ENCODE peak calls at places on chromosomes 2 and 18, in eight cellular contexts. One of them, this sample, is unnamed.

GRCh38 chr2:202043473-202043872 is 9.8 kb downstream of the FZD7 start:
- DNase-seq in T-cell: no peak
- DNase-seq in esophagus squamous epithelium: no peak
- DNase-seq in heart right ventricle: no peak
- DNase-seq in neural progenitor cell: no peak
- DNase-seq in Daoy: peak
- DNase-seq in HuH-7.5: no peak
- DNase-seq in astrocyte of the spinal cord: no peak
- DNase-seq in this sample: no peak

GRCh38 chr2:23588788-23589187 is 203.8 kb downstream of the KLHL29 start:
- DNase-seq in T-cell: no peak
- DNase-seq in esophagus squamous epithelium: no peak
- DNase-seq in heart right ventricle: no peak
- DNase-seq in neural progenitor cell: no peak
- DNase-seq in Daoy: peak
- DNase-seq in HuH-7.5: no peak
- DNase-seq in astrocyte of the spinal cord: peak
- DNase-seq in this sample: no peak

GRCh38 chr18:13562494-13563029 is 163.8 kb downstream of the FAM210A start:
- DNase-seq in T-cell: peak
- DNase-seq in esophagus squamous epithelium: no peak
- DNase-seq in heart right ventricle: peak
- DNase-seq in neural progenitor cell: no peak
- DNase-seq in Daoy: no peak
- DNase-seq in HuH-7.5: no peak
- DNase-seq in astrocyte of the spinal cord: no peak
- DNase-seq in this sample: no peak

GRCh38 chr2:102848366-102848839 is 86.6 kb downstream of the TMEM182 start:
- DNase-seq in T-cell: no peak
- DNase-seq in esophagus squamous epithelium: no peak
- DNase-seq in heart right ventricle: peak
- DNase-seq in neural progenitor cell: peak
- DNase-seq in Daoy: peak
- DNase-seq in HuH-7.5: no peak
- DNase-seq in astrocyte of the spinal cord: peak
- DNase-seq in this sample: peak

GRCh38 chr2:145812163-145812554 is 1292.2 kb upstream of the ZEB2 start:
- DNase-seq in T-cell: no peak
- DNase-seq in esophagus squamous epithelium: no peak
- DNase-seq in heart right ventricle: no peak
- DNase-seq in neural progenitor cell: no peak
- DNase-seq in Daoy: no peak
- DNase-seq in HuH-7.5: no peak
- DNase-seq in astrocyte of the spinal cord: no peak
- DNase-seq in this sample: no peak

GRCh38 chr2:166413255-166413654 is 37.5 kb upstream of the SCN9A start:
- DNase-seq in T-cell: no peak
- DNase-seq in esophagus squamous epithelium: no peak
- DNase-seq in heart right ventricle: no peak
- DNase-seq in neural progenitor cell: no peak
- DNase-seq in Daoy: no peak
- DNase-seq in HuH-7.5: no peak
- DNase-seq in astrocyte of the spinal cord: no peak
- DNase-seq in this sample: no peak

GRCh38 chr2:25559148-25559547 is 114.2 kb downstream of the DTNB start:
- DNase-seq in T-cell: no peak
- DNase-seq in esophagus squamous epithelium: no peak
- DNase-seq in heart right ventricle: no peak
- DNase-seq in neural progenitor cell: no peak
- DNase-seq in Daoy: no peak
- DNase-seq in HuH-7.5: no peak
- DNase-seq in astrocyte of the spinal cord: no peak
- DNase-seq in this sample: no peak

GRCh38 chr18:1092228-1092627 is 187.6 kb downstream of the ADCYAP1 start:
- DNase-seq in T-cell: no peak
- DNase-seq in esophagus squamous epithelium: no peak
- DNase-seq in heart right ventricle: no peak
- DNase-seq in neural progenitor cell: peak
- DNase-seq in Daoy: no peak
- DNase-seq in HuH-7.5: peak
- DNase-seq in astrocyte of the spinal cord: no peak
- DNase-seq in this sample: no peak

GRCh38 chr2:54176577-54176976 is 61.2 kb downstream of the ACYP2 start:
- DNase-seq in T-cell: no peak
- DNase-seq in esophagus squamous epithelium: no peak
- DNase-seq in heart right ventricle: peak
- DNase-seq in neural progenitor cell: no peak
- DNase-seq in Daoy: peak
- DNase-seq in HuH-7.5: peak
- DNase-seq in astrocyte of the spinal cord: peak
- DNase-seq in this sample: peak

GRCh38 chr2:66271777-66272176 is 163.1 kb upstream of the MEIS1 start:
- DNase-seq in T-cell: no peak
- DNase-seq in esophagus squamous epithelium: no peak
- DNase-seq in heart right ventricle: no peak
- DNase-seq in neural progenitor cell: no peak
- DNase-seq in Daoy: no peak
- DNase-seq in HuH-7.5: no peak
- DNase-seq in astrocyte of the spinal cord: no peak
- DNase-seq in this sample: no peak

GRCh38 chr2:149819356-149819957 is 231.9 kb upstream of the MMADHC start:
- DNase-seq in T-cell: no peak
- DNase-seq in esophagus squamous epithelium: no peak
- DNase-seq in heart right ventricle: no peak
- DNase-seq in neural progenitor cell: no peak
- DNase-seq in Daoy: no peak
- DNase-seq in HuH-7.5: no peak
- DNase-seq in astrocyte of the spinal cord: no peak
- DNase-seq in this sample: no peak

GRCh38 chr2:221999702-222000101 is 299.1 kb downstream of the PAX3 start:
- DNase-seq in T-cell: no peak
- DNase-seq in esophagus squamous epithelium: no peak
- DNase-seq in heart right ventricle: no peak
- DNase-seq in neural progenitor cell: no peak
- DNase-seq in Daoy: peak
- DNase-seq in HuH-7.5: no peak
- DNase-seq in astrocyte of the spinal cord: peak
- DNase-seq in this sample: peak

GRCh38 chr2:131543385-131543891 is 15.8 kb downstream of the CCDC74A start:
- DNase-seq in T-cell: no peak
- DNase-seq in esophagus squamous epithelium: no peak
- DNase-seq in heart right ventricle: no peak
- DNase-seq in neural progenitor cell: no peak
- DNase-seq in Daoy: no peak
- DNase-seq in HuH-7.5: no peak
- DNase-seq in astrocyte of the spinal cord: no peak
- DNase-seq in this sample: no peak

GRCh38 chr18:79944126-79944731 is 7.2 kb downstream of the SLC66A2 start:
- DNase-seq in T-cell: no peak
- DNase-seq in esophagus squamous epithelium: no peak
- DNase-seq in heart right ventricle: no peak
- DNase-seq in neural progenitor cell: no peak
- DNase-seq in Daoy: no peak
- DNase-seq in HuH-7.5: no peak
- DNase-seq in astrocyte of the spinal cord: peak
- DNase-seq in this sample: peak

GRCh38 chr18:45275367-45276113 is 339.7 kb upstream of the SLC14A2 start:
- DNase-seq in T-cell: no peak
- DNase-seq in esophagus squamous epithelium: no peak
- DNase-seq in heart right ventricle: no peak
- DNase-seq in neural progenitor cell: peak
- DNase-seq in Daoy: no peak
- DNase-seq in HuH-7.5: no peak
- DNase-seq in astrocyte of the spinal cord: peak
- DNase-seq in this sample: no peak

GRCh38 chr2:238322001-238322411 is 1.7 kb downstream of the TRAF3IP1 start:
- DNase-seq in T-cell: no peak
- DNase-seq in esophagus squamous epithelium: no peak
- DNase-seq in heart right ventricle: no peak
- DNase-seq in neural progenitor cell: no peak
- DNase-seq in Daoy: no peak
- DNase-seq in HuH-7.5: no peak
- DNase-seq in astrocyte of the spinal cord: no peak
- DNase-seq in this sample: no peak

GRCh38 chr2:65300772-65301711 is 73.4 kb downstream of the ACTR2 start:
- DNase-seq in T-cell: peak
- DNase-seq in esophagus squamous epithelium: no peak
- DNase-seq in heart right ventricle: no peak
- DNase-seq in neural progenitor cell: peak
- DNase-seq in Daoy: peak
- DNase-seq in HuH-7.5: peak
- DNase-seq in astrocyte of the spinal cord: peak
- DNase-seq in this sample: peak

GRCh38 chr2:106107509-106108131 is 86.5 kb downstream of the UXS1 start:
- DNase-seq in T-cell: no peak
- DNase-seq in esophagus squamous epithelium: no peak
- DNase-seq in heart right ventricle: no peak
- DNase-seq in neural progenitor cell: no peak
- DNase-seq in Daoy: peak
- DNase-seq in HuH-7.5: no peak
- DNase-seq in astrocyte of the spinal cord: peak
- DNase-seq in this sample: peak

GRCh38 chr18:33616556-33616955 is 38.5 kb downstream of the ASXL3 start:
- DNase-seq in T-cell: no peak
- DNase-seq in esophagus squamous epithelium: no peak
- DNase-seq in heart right ventricle: no peak
- DNase-seq in neural progenitor cell: no peak
- DNase-seq in Daoy: no peak
- DNase-seq in HuH-7.5: no peak
- DNase-seq in astrocyte of the spinal cord: no peak
- DNase-seq in this sample: no peak

GRCh38 chr2:133107436-133107835 is 437.4 kb upstream of the LYPD1 start:
- DNase-seq in T-cell: no peak
- DNase-seq in esophagus squamous epithelium: no peak
- DNase-seq in heart right ventricle: peak
- DNase-seq in neural progenitor cell: no peak
- DNase-seq in Daoy: no peak
- DNase-seq in HuH-7.5: no peak
- DNase-seq in astrocyte of the spinal cord: no peak
- DNase-seq in this sample: no peak

GRCh38 chr18:10032331-10032979 is 118.6 kb downstream of the VAPA start:
- DNase-seq in T-cell: peak
- DNase-seq in esophagus squamous epithelium: no peak
- DNase-seq in heart right ventricle: no peak
- DNase-seq in neural progenitor cell: peak
- DNase-seq in Daoy: no peak
- DNase-seq in HuH-7.5: no peak
- DNase-seq in astrocyte of the spinal cord: no peak
- DNase-seq in this sample: no peak

GRCh38 chr2:239227661-239228371 is 173.0 kb downstream of the HDAC4 start:
- DNase-seq in T-cell: no peak
- DNase-seq in esophagus squamous epithelium: no peak
- DNase-seq in heart right ventricle: no peak
- DNase-seq in neural progenitor cell: no peak
- DNase-seq in Daoy: no peak
- DNase-seq in HuH-7.5: no peak
- DNase-seq in astrocyte of the spinal cord: no peak
- DNase-seq in this sample: peak

GRCh38 chr2:96205888-96206287 is 2.7 kb downstream of the STARD7 start:
- DNase-seq in T-cell: no peak
- DNase-seq in esophagus squamous epithelium: no peak
- DNase-seq in heart right ventricle: no peak
- DNase-seq in neural progenitor cell: no peak
- DNase-seq in Daoy: no peak
- DNase-seq in HuH-7.5: no peak
- DNase-seq in astrocyte of the spinal cord: peak
- DNase-seq in this sample: peak

GRCh38 chr18:79574938-79575525 is 104.6 kb upstream of the CTDP1 start:
- DNase-seq in T-cell: no peak
- DNase-seq in esophagus squamous epithelium: no peak
- DNase-seq in heart right ventricle: no peak
- DNase-seq in neural progenitor cell: no peak
- DNase-seq in Daoy: no peak
- DNase-seq in HuH-7.5: no peak
- DNase-seq in astrocyte of the spinal cord: no peak
- DNase-seq in this sample: no peak

GRCh38 chr2:137706786-137707613 is 257.3 kb upstream of the HNMT start:
- DNase-seq in T-cell: no peak
- DNase-seq in esophagus squamous epithelium: no peak
- DNase-seq in heart right ventricle: no peak
- DNase-seq in neural progenitor cell: no peak
- DNase-seq in Daoy: no peak
- DNase-seq in HuH-7.5: no peak
- DNase-seq in astrocyte of the spinal cord: no peak
- DNase-seq in this sample: no peak

GRCh38 chr2:48483506-48483905 is 46.4 kb upstream of the STON1 start:
- DNase-seq in T-cell: no peak
- DNase-seq in esophagus squamous epithelium: no peak
- DNase-seq in heart right ventricle: no peak
- DNase-seq in neural progenitor cell: no peak
- DNase-seq in Daoy: no peak
- DNase-seq in HuH-7.5: no peak
- DNase-seq in astrocyte of the spinal cord: peak
- DNase-seq in this sample: no peak

GRCh38 chr2:26072925-26073768 is 39.3 kb downstream of the RAB10 start:
- DNase-seq in T-cell: no peak
- DNase-seq in esophagus squamous epithelium: no peak
- DNase-seq in heart right ventricle: no peak
- DNase-seq in neural progenitor cell: peak
- DNase-seq in Daoy: no peak
- DNase-seq in HuH-7.5: no peak
- DNase-seq in astrocyte of the spinal cord: no peak
- DNase-seq in this sample: no peak

GRCh38 chr2:182941939-182942338 is 75.5 kb upstream of the FRZB start:
- DNase-seq in T-cell: no peak
- DNase-seq in esophagus squamous epithelium: no peak
- DNase-seq in heart right ventricle: no peak
- DNase-seq in neural progenitor cell: no peak
- DNase-seq in Daoy: no peak
- DNase-seq in HuH-7.5: no peak
- DNase-seq in astrocyte of the spinal cord: no peak
- DNase-seq in this sample: peak

GRCh38 chr2:109497911-109498870 is 115.6 kb downstream of the SEPTIN10 start:
- DNase-seq in T-cell: no peak
- DNase-seq in esophagus squamous epithelium: no peak
- DNase-seq in heart right ventricle: no peak
- DNase-seq in neural progenitor cell: no peak
- DNase-seq in Daoy: no peak
- DNase-seq in HuH-7.5: no peak
- DNase-seq in astrocyte of the spinal cord: no peak
- DNase-seq in this sample: no peak

GRCh38 chr2:120818441-120818920 is 82.8 kb downstream of the GLI2 start:
- DNase-seq in T-cell: no peak
- DNase-seq in esophagus squamous epithelium: no peak
- DNase-seq in heart right ventricle: no peak
- DNase-seq in neural progenitor cell: no peak
- DNase-seq in Daoy: peak
- DNase-seq in HuH-7.5: no peak
- DNase-seq in astrocyte of the spinal cord: peak
- DNase-seq in this sample: no peak

GRCh38 chr2:170525566-170525900 is 189.6 kb upstream of the SP5 start:
- DNase-seq in T-cell: no peak
- DNase-seq in esophagus squamous epithelium: no peak
- DNase-seq in heart right ventricle: peak
- DNase-seq in neural progenitor cell: no peak
- DNase-seq in Daoy: peak
- DNase-seq in HuH-7.5: no peak
- DNase-seq in astrocyte of the spinal cord: peak
- DNase-seq in this sample: peak

GRCh38 chr2:180184506-180184905 is 177.4 kb upstream of the CWC22 start:
- DNase-seq in T-cell: no peak
- DNase-seq in esophagus squamous epithelium: no peak
- DNase-seq in heart right ventricle: no peak
- DNase-seq in neural progenitor cell: no peak
- DNase-seq in Daoy: peak
- DNase-seq in HuH-7.5: no peak
- DNase-seq in astrocyte of the spinal cord: peak
- DNase-seq in this sample: peak

GRCh38 chr18:9048808-9049494 is 53.5 kb upstream of the NDUFV2 start:
- DNase-seq in T-cell: no peak
- DNase-seq in esophagus squamous epithelium: no peak
- DNase-seq in heart right ventricle: no peak
- DNase-seq in neural progenitor cell: no peak
- DNase-seq in Daoy: no peak
- DNase-seq in HuH-7.5: no peak
- DNase-seq in astrocyte of the spinal cord: no peak
- DNase-seq in this sample: no peak

GRCh38 chr2:180663016-180663471 is 317.4 kb upstream of the UBE2E3 start:
- DNase-seq in T-cell: no peak
- DNase-seq in esophagus squamous epithelium: no peak
- DNase-seq in heart right ventricle: no peak
- DNase-seq in neural progenitor cell: no peak
- DNase-seq in Daoy: no peak
- DNase-seq in HuH-7.5: no peak
- DNase-seq in astrocyte of the spinal cord: peak
- DNase-seq in this sample: no peak

This sample was measured in myocyte.